ENCODE peak calls at places on chromosomes 11 and 22, in seven cellular contexts. One of them, this sample, is unnamed.

GRCh38 chr11:7591107-7591894 is 77.5 kb downstream of the PPFIBP2 start:
- DNase-seq in HCT116: no peak
- DNase-seq in SK-N-SH: no peak
- DNase-seq in T47D: no peak
- DNase-seq in H1: no peak
- DNase-seq in K562: no peak
- DNase-seq in HepG2: no peak
- DNase-seq in this sample: no peak

GRCh38 chr11:47383106-47383505 is 4.8 kb upstream of the SPI1 start:
- DNase-seq in SK-N-SH: no peak
- DNase-seq in HCT116: no peak
- DNase-seq in H1: no peak
- DNase-seq in K562: no peak
- DNase-seq in HepG2: no peak
- DNase-seq in T47D: no peak
- DNase-seq in this sample: no peak

GRCh38 chr11:32830413-32830738 is 649 bp downstream of the PRRG4 start:
- DNase-seq in K562: no peak
- DNase-seq in SK-N-SH: no peak
- DNase-seq in H1: no peak
- DNase-seq in HCT116: no peak
- DNase-seq in HepG2: peak; percentile 62
- DNase-seq in T47D: peak; percentile 68
- DNase-seq in this sample: no peak

GRCh38 chr22:21816472-21816786 is 51.0 kb downstream of the MAPK1 start:
- DNase-seq in T47D: no peak
- DNase-seq in K562: no peak
- DNase-seq in SK-N-SH: no peak
- DNase-seq in H1: no peak
- DNase-seq in HepG2: no peak
- DNase-seq in HCT116: no peak
- DNase-seq in this sample: no peak

GRCh38 chr11:69010964-69011623 is 2.0 kb downstream of the MRGPRF start:
- DNase-seq in SK-N-SH: peak; percentile 40
- DNase-seq in H1: peak; percentile 88
- DNase-seq in K562: peak; percentile 82
- DNase-seq in HepG2: no peak
- DNase-seq in HCT116: peak; percentile 47
- DNase-seq in T47D: peak; percentile 51
- DNase-seq in this sample: no peak

GRCh38 chr22:36301384-36301828 is 48.5 kb downstream of the APOL1 start:
- DNase-seq in K562: peak; percentile 72
- DNase-seq in T47D: peak; percentile 54
- DNase-seq in H1: peak; percentile 93
- DNase-seq in HCT116: peak; percentile 29
- DNase-seq in SK-N-SH: peak; percentile 88
- DNase-seq in HepG2: peak; percentile 48
- DNase-seq in this sample: no peak

GRCh38 chr11:63616953-63617352 is 2.7 kb upstream of the PLAAT3 start:
- DNase-seq in K562: no peak
- DNase-seq in HCT116: no peak
- DNase-seq in T47D: no peak
- DNase-seq in SK-N-SH: no peak
- DNase-seq in H1: no peak
- DNase-seq in HepG2: no peak
- DNase-seq in this sample: no peak

GRCh38 chr11:43649921-43650320 is 30.6 kb upstream of the HSD17B12 start:
- DNase-seq in T47D: no peak
- DNase-seq in SK-N-SH: no peak
- DNase-seq in HCT116: no peak
- DNase-seq in H1: no peak
- DNase-seq in HepG2: no peak
- DNase-seq in K562: no peak
- DNase-seq in this sample: no peak

GRCh38 chr22:23210428-23211170 is 30.3 kb downstream of the BCR start:
- DNase-seq in T47D: no peak
- DNase-seq in HCT116: no peak
- DNase-seq in SK-N-SH: no peak
- DNase-seq in K562: no peak
- DNase-seq in HepG2: no peak
- DNase-seq in H1: no peak
- DNase-seq in this sample: no peak

GRCh38 chr11:1399386-1400167 is 9.8 kb downstream of the BRSK2 start:
- DNase-seq in SK-N-SH: peak; percentile 73
- DNase-seq in T47D: no peak
- DNase-seq in HepG2: no peak
- DNase-seq in HCT116: no peak
- DNase-seq in K562: peak; percentile 18
- DNase-seq in H1: no peak
- DNase-seq in this sample: no peak

GRCh38 chr11:84543367-84544159 is 1083.6 kb downstream of the DLG2 start:
- DNase-seq in H1: peak; percentile 88
- DNase-seq in SK-N-SH: peak; percentile 8
- DNase-seq in T47D: no peak
- DNase-seq in HepG2: no peak
- DNase-seq in HCT116: no peak
- DNase-seq in K562: no peak
- DNase-seq in this sample: no peak

GRCh38 chr11:63032451-63032850 is 16.8 kb upstream of the SLC22A8 start:
- DNase-seq in T47D: no peak
- DNase-seq in HepG2: no peak
- DNase-seq in HCT116: no peak
- DNase-seq in K562: no peak
- DNase-seq in H1: no peak
- DNase-seq in SK-N-SH: no peak
- DNase-seq in this sample: no peak

GRCh38 chr11:11292839-11293238 is 60.2 kb downstream of the CSNK2A3 start:
- DNase-seq in HepG2: no peak
- DNase-seq in T47D: no peak
- DNase-seq in K562: no peak
- DNase-seq in H1: no peak
- DNase-seq in HCT116: no peak
- DNase-seq in SK-N-SH: no peak
- DNase-seq in this sample: no peak

GRCh38 chr22:46609175-46609690 is 11.0 kb upstream of the GRAMD4 start:
- DNase-seq in HepG2: peak; percentile 92
- DNase-seq in T47D: peak; percentile 57
- DNase-seq in K562: no peak
- DNase-seq in HCT116: no peak
- DNase-seq in H1: no peak
- DNase-seq in SK-N-SH: no peak
- DNase-seq in this sample: no peak

GRCh38 chr11:32379714-32380113 is 55.6 kb downstream of the WT1 start:
- DNase-seq in T47D: no peak
- DNase-seq in H1: no peak
- DNase-seq in HepG2: no peak
- DNase-seq in SK-N-SH: no peak
- DNase-seq in HCT116: no peak
- DNase-seq in K562: peak; percentile 59
- DNase-seq in this sample: no peak

GRCh38 chr22:26589367-26589844 is 526 bp downstream of the TPST2 start:
- DNase-seq in K562: peak; percentile 39
- DNase-seq in HCT116: no peak
- DNase-seq in T47D: no peak
- DNase-seq in H1: peak; percentile 61
- DNase-seq in SK-N-SH: peak; percentile 60
- DNase-seq in HepG2: no peak
- DNase-seq in this sample: no peak

GRCh38 chr11:74466916-74467885 is at the start of gene KCNE3:
- DNase-seq in K562: peak; percentile 64
- DNase-seq in SK-N-SH: no peak
- DNase-seq in HepG2: no peak
- DNase-seq in HCT116: no peak
- DNase-seq in H1: peak; percentile 58
- DNase-seq in T47D: no peak
- DNase-seq in this sample: no peak

GRCh38 chr11:118785362-118785761 is 5.6 kb downstream of the DDX6 start:
- DNase-seq in H1: no peak
- DNase-seq in HepG2: no peak
- DNase-seq in T47D: no peak
- DNase-seq in K562: peak; percentile 45
- DNase-seq in SK-N-SH: no peak
- DNase-seq in HCT116: no peak
- DNase-seq in this sample: no peak

GRCh38 chr11:86374586-86374985 is at the start of gene CCDC81:
- DNase-seq in K562: no peak
- DNase-seq in T47D: no peak
- DNase-seq in HepG2: no peak
- DNase-seq in H1: peak; percentile 82
- DNase-seq in HCT116: no peak
- DNase-seq in SK-N-SH: no peak
- DNase-seq in this sample: no peak

GRCh38 chr22:24474649-24475048 is 20.5 kb upstream of the UPB1 start:
- DNase-seq in H1: no peak
- DNase-seq in T47D: no peak
- DNase-seq in HepG2: no peak
- DNase-seq in K562: no peak
- DNase-seq in HCT116: no peak
- DNase-seq in SK-N-SH: no peak
- DNase-seq in this sample: no peak

GRCh38 chr11:94664336-94664735 is 97.2 kb downstream of the PIWIL4 start:
- DNase-seq in HepG2: no peak
- DNase-seq in SK-N-SH: no peak
- DNase-seq in K562: no peak
- DNase-seq in H1: no peak
- DNase-seq in T47D: no peak
- DNase-seq in HCT116: peak; percentile 18
- DNase-seq in this sample: no peak

GRCh38 chr22:50625131-50625567 is 2.8 kb downstream of the ARSA start:
- DNase-seq in K562: no peak
- DNase-seq in HCT116: no peak
- DNase-seq in H1: no peak
- DNase-seq in SK-N-SH: no peak
- DNase-seq in HepG2: no peak
- DNase-seq in T47D: no peak
- DNase-seq in this sample: no peak

GRCh38 chr11:19729141-19729540 is 16.5 kb downstream of the NAV2 start:
- DNase-seq in HepG2: no peak
- DNase-seq in HCT116: no peak
- DNase-seq in SK-N-SH: no peak
- DNase-seq in K562: no peak
- DNase-seq in T47D: no peak
- DNase-seq in H1: no peak
- DNase-seq in this sample: no peak

GRCh38 chr22:20131856-20132685 is 467 bp downstream of the ZDHHC8 start:
- DNase-seq in T47D: no peak
- DNase-seq in H1: no peak
- DNase-seq in HepG2: no peak
- DNase-seq in HCT116: no peak
- DNase-seq in SK-N-SH: peak; percentile 85
- DNase-seq in K562: peak; percentile 59
- DNase-seq in this sample: no peak

GRCh38 chr11:8833568-8834275 is 77.3 kb upstream of the AKIP1 start:
- DNase-seq in T47D: no peak
- DNase-seq in K562: no peak
- DNase-seq in H1: no peak
- DNase-seq in HepG2: no peak
- DNase-seq in HCT116: no peak
- DNase-seq in SK-N-SH: no peak
- DNase-seq in this sample: no peak

GRCh38 chr11:117426297-117426685 is 98.6 kb downstream of the CEP164 start:
- DNase-seq in T47D: peak; percentile 90
- DNase-seq in K562: peak; percentile 76
- DNase-seq in H1: peak; percentile 99
- DNase-seq in SK-N-SH: peak; percentile 91
- DNase-seq in HepG2: peak; percentile 38
- DNase-seq in HCT116: peak; percentile 21
- DNase-seq in this sample: no peak
- TF ChIP-seq JUND in T47D: no peak
- TF ChIP-seq JUND in K562: no peak
- TF ChIP-seq JUND in H1: no peak
- TF ChIP-seq JUND in SK-N-SH: no peak
- TF ChIP-seq JUND in HepG2: no peak
- TF ChIP-seq JUND in HCT116: no peak
- TF ChIP-seq JUND in this sample: no peak

GRCh38 chr11:107272561-107272960 is 185.1 kb downstream of the CWF19L2 start:
- DNase-seq in HepG2: no peak
- DNase-seq in K562: no peak
- DNase-seq in HCT116: no peak
- DNase-seq in T47D: no peak
- DNase-seq in SK-N-SH: no peak
- DNase-seq in H1: no peak
- DNase-seq in this sample: no peak

GRCh38 chr11:107276057-107276456 is 181.6 kb downstream of the CWF19L2 start:
- DNase-seq in K562: no peak
- DNase-seq in SK-N-SH: no peak
- DNase-seq in HCT116: no peak
- DNase-seq in HepG2: no peak
- DNase-seq in T47D: no peak
- DNase-seq in H1: no peak
- DNase-seq in this sample: no peak

GRCh38 chr11:107271425-107271824 is 186.2 kb downstream of the CWF19L2 start:
- DNase-seq in K562: no peak
- DNase-seq in SK-N-SH: no peak
- DNase-seq in T47D: no peak
- DNase-seq in HCT116: no peak
- DNase-seq in HepG2: no peak
- DNase-seq in H1: no peak
- DNase-seq in this sample: no peak

GRCh38 chr11:107275632-107276031 is 182.0 kb downstream of the CWF19L2 start:
- DNase-seq in H1: no peak
- DNase-seq in T47D: no peak
- DNase-seq in HCT116: no peak
- DNase-seq in HepG2: no peak
- DNase-seq in K562: no peak
- DNase-seq in SK-N-SH: no peak
- DNase-seq in this sample: no peak
- TF ChIP-seq JUND in H1: no peak
- TF ChIP-seq JUND in T47D: no peak
- TF ChIP-seq JUND in HCT116: no peak
- TF ChIP-seq JUND in HepG2: no peak
- TF ChIP-seq JUND in K562: no peak
- TF ChIP-seq JUND in SK-N-SH: no peak
- TF ChIP-seq JUND in this sample: no peak

GRCh38 chr11:72685560-72686480 is 11.6 kb upstream of the PDE2A start:
- DNase-seq in HepG2: no peak
- DNase-seq in T47D: no peak
- DNase-seq in SK-N-SH: peak; percentile 66
- DNase-seq in K562: no peak
- DNase-seq in H1: no peak
- DNase-seq in HCT116: no peak
- DNase-seq in this sample: no peak
- TF ChIP-seq JUND in HepG2: no peak
- TF ChIP-seq JUND in T47D: no peak
- TF ChIP-seq JUND in SK-N-SH: no peak
- TF ChIP-seq JUND in K562: no peak
- TF ChIP-seq JUND in H1: no peak
- TF ChIP-seq JUND in HCT116: no peak
- TF ChIP-seq JUND in this sample: no peak

GRCh38 chr11:101096036-101096704 is 33.4 kb downstream of the PGR start:
- DNase-seq in T47D: no peak
- DNase-seq in H1: no peak
- DNase-seq in HepG2: no peak
- DNase-seq in K562: peak; percentile 8
- DNase-seq in SK-N-SH: no peak
- DNase-seq in HCT116: no peak
- DNase-seq in this sample: no peak
- TF ChIP-seq JUND in T47D: no peak
- TF ChIP-seq JUND in H1: no peak
- TF ChIP-seq JUND in HepG2: no peak
- TF ChIP-seq JUND in K562: no peak
- TF ChIP-seq JUND in SK-N-SH: no peak
- TF ChIP-seq JUND in HCT116: no peak
- TF ChIP-seq JUND in this sample: no peak